ENCODE peak calls at places on chromosome 7, in nine cellular contexts. A is esophagus squamous epithelium, T is spleen, R is transverse colon, D is breast epithelium, J is A549, O is IMR-90, G is endothelial cell of umbilical vein, E is right lobe of liver. L is an unnamed sample.

GRCh38 chr7:66920256-66920655 is 769 bp upstream of the TMEM248 start:
- DNase-seq in E (no peak), O (no peak), R (no peak), A (no peak), D (no peak), T (no peak), G (no peak), J (no peak), L (no peak)

GRCh38 chr7:141631525-141631924 is 70.4 kb downstream of the DENND11 start:
- DNase-seq in D (no peak), T (no peak), A (no peak), O (no peak), G (no peak), R (no peak), J (no peak), E (no peak), L (no peak)

GRCh38 chr7:130329466-130329865 is 15.2 kb upstream of the CPA5 start:
- DNase-seq in A (no peak), E (no peak), O (no peak), J (no peak), G (no peak), R (no peak), D (no peak), T (no peak), L (peak)

GRCh38 chr7:123327661-123328060 is 127.9 kb upstream of the SLC13A1 start:
- DNase-seq in R (no peak), E (no peak), G (no peak), D (no peak), O (no peak), T (no peak), J (no peak), A (no peak), L (no peak)

GRCh38 chr7:27165655-27166474 is 528 bp upstream of the HOXA9 start:
- DNase-seq in E (no peak), T (peak), R (no peak), J (no peak), O (no peak), G (no peak), D (no peak), A (no peak), L (no peak)

GRCh38 chr7:35725280-35725680 is 30.3 kb upstream of the HERPUD2 start:
- DNase-seq in O (no peak), D (no peak), R (peak), E (no peak), G (no peak), J (no peak), T (peak), A (no peak), L (no peak)

GRCh38 chr7:158401295-158401694 is 186.3 kb downstream of the PTPRN2 start:
- DNase-seq in G (no peak), R (no peak), O (no peak), T (peak), E (no peak), A (no peak), D (no peak), J (no peak), L (no peak)

GRCh38 chr7:106664343-106664742 is 3.4 kb upstream of the CCDC71L start:
- DNase-seq in R (no peak), G (no peak), J (no peak), O (no peak), E (no peak), A (no peak), D (no peak), T (no peak), L (no peak)

GRCh38 chr7:142894112-142894835 is 8.7 kb upstream of the TRPV6 start:
- DNase-seq in J (no peak), A (no peak), D (peak), O (no peak), E (peak), R (no peak), T (no peak), G (no peak), L (no peak)

GRCh38 chr7:56007167-56007652 is 42.8 kb downstream of the NIPSNAP2 start:
- DNase-seq in R (no peak), D (no peak), J (peak), O (no peak), A (no peak), G (no peak), E (no peak), T (peak), L (no peak)

GRCh38 chr7:107754642-107755041 is 10.7 kb downstream of the CBLL1 start:
- DNase-seq in T (no peak), D (no peak), J (no peak), O (no peak), A (no peak), R (no peak), G (no peak), E (no peak), L (no peak)

GRCh38 chr7:113856010-113856409 is 62.8 kb downstream of the PPP1R3A start:
- DNase-seq in G (no peak), J (no peak), E (no peak), O (no peak), R (no peak), A (no peak), D (no peak), T (no peak), L (no peak)

GRCh38 chr7:17406756-17407155 is 108.3 kb downstream of the AHR start:
- DNase-seq in J (peak), T (no peak), R (no peak), E (no peak), A (no peak), D (no peak), G (no peak), O (peak), L (peak)

DNA sequence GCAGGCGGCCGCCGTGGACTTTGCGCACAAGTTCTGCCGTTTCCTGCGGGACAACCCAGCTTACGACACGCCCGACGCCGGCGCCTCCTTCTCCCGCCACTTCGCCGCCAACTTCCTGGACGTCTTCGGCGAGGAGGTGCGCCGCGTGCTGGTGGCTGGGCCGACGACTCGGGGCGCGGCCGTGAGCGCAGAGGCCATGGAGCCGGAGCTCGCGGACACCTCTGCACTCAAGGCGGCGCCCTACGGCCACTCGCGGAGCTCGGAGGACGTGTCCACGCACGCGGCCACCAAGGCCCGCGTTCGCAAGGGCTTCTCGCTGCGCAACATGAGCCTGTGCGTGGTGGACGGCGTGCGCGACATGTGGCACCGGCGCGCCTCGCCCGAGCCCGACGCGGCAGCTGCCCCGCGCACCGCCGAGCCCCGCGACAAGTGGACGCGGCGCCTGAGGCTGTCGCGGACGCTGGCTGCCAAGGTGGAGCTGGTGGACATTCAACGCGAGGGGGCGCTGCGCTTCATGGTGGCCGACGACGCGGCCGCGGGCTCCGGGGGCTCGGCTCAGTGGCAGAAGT is 14.1 kb downstream of the SH2B2 start:
- DNase-seq in J (no peak), D (no peak), R (no peak), T (no peak), G (no peak), A (no peak), E (no peak), O (no peak), L (no peak)
- TF ChIP-seq POLR2A in J (no peak), D (no peak), R (no peak), T (no peak), G (no peak), A (no peak), E (no peak), O (no peak), L (no peak)

GRCh38 chr7:69169356-69169755 is 428.9 kb upstream of the AUTS2 start:
- DNase-seq in G (no peak), T (no peak), A (no peak), E (no peak), D (no peak), R (no peak), O (no peak), J (no peak), L (no peak)

GRCh38 chr7:69166979-69167516 is 431.2 kb upstream of the AUTS2 start:
- DNase-seq in D (no peak), J (no peak), O (no peak), R (no peak), G (no peak), T (no peak), A (no peak), E (no peak), L (no peak)

GRCh38 chr7:69173341-69173740 is 424.9 kb upstream of the AUTS2 start:
- DNase-seq in G (no peak), T (no peak), J (no peak), E (no peak), A (no peak), D (no peak), O (no peak), R (no peak), L (no peak)

GRCh38 chr7:69177326-69177897 is 420.9 kb upstream of the AUTS2 start:
- DNase-seq in E (no peak), T (no peak), G (no peak), A (no peak), D (no peak), R (peak), O (no peak), J (no peak), L (no peak)

GRCh38 chr7:69172357-69173098 is 425.7 kb upstream of the AUTS2 start:
- DNase-seq in D (no peak), T (no peak), G (no peak), O (no peak), E (no peak), J (no peak), R (no peak), A (no peak), L (no peak)
- H3K4me3 ChIP-seq in D (no peak), T (no peak), G (no peak), O (no peak), E (no peak), J (no peak), R (no peak), A (no peak), L (no peak)

GRCh38 chr7:28629216-28629848 is 217.0 kb downstream of the CREB5 start:
- DNase-seq in O (peak), R (no peak), D (no peak), G (no peak), T (no peak), J (no peak), A (no peak), E (no peak), L (no peak)

GRCh38 chr7:28627263-28627653 is 214.9 kb downstream of the CREB5 start:
- DNase-seq in J (no peak), R (no peak), T (no peak), D (no peak), G (no peak), E (no peak), O (no peak), A (no peak), L (no peak)

GRCh38 chr7:28626629-28627262 is 214.4 kb downstream of the CREB5 start:
- DNase-seq in G (peak), O (peak), E (no peak), A (no peak), T (no peak), D (no peak), J (peak), R (no peak), L (peak)

GRCh38 chr7:28626191-28626590 is 213.9 kb downstream of the CREB5 start:
- DNase-seq in T (no peak), G (no peak), J (no peak), R (no peak), E (no peak), A (no peak), O (no peak), D (no peak), L (no peak)

DNA sequence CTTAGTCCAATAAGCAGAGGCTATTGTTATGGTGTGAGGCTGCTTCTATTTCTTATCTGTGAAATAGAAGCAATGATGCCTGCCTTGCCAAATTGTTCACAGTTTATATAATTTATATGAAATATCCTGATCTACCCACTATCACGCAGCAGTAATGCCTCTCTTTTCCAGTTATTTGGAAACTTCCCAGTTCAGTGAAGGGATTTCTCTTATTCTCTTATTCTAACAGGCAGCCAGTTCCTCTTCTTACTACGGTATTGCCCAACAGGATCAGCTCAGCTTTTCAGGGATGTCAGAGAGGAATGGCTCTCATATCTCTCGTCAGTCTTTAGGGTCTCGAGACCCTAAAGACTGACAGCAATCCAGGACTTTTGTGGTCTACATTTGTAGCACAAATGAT is 215.6 kb downstream of the CREB5 start:
- DNase-seq in E (no peak), G (no peak), R (no peak), O (no peak), T (no peak), D (no peak), J (no peak), A (no peak), L (no peak)
- TF ChIP-seq POLR2A in E (no peak), G (no peak), R (no peak), O (no peak), T (no peak), D (no peak), J (no peak), A (no peak), L (no peak)

GRCh38 chr7:30459591-30460245 is 18.9 kb downstream of the NOD1 start:
- DNase-seq in J (peak), G (peak), O (peak), E (no peak), R (peak), T (no peak), A (no peak), D (no peak), L (peak)
- H3K4me3 ChIP-seq in J (peak), G (no peak), O (peak), E (no peak), R (no peak), T (no peak), A (no peak), D (no peak), L (no peak)

GRCh38 chr7:44972562-44972961 is 6.3 kb downstream of the MYO1G start:
- DNase-seq in J (no peak), E (no peak), T (no peak), D (no peak), O (no peak), G (no peak), A (no peak), R (no peak), L (no peak)
- TF ChIP-seq POLR2A in J (no peak), E (no peak), T (no peak), D (no peak), O (no peak), G (no peak), A (no peak), R (no peak), L (no peak)

GRCh38 chr7:48035301-48035966 is at the start of gene C7orf57:
- DNase-seq in R (peak), D (peak), E (peak), O (peak), T (peak), G (peak), J (peak), A (peak), L (peak)

GRCh38 chr7:48033922-48034321 is 1.4 kb upstream of the C7orf57 start:
- DNase-seq in R (no peak), O (no peak), D (no peak), G (no peak), J (peak), E (no peak), T (no peak), A (no peak), L (no peak)

GRCh38 chr7:48038815-48039496 is 3.6 kb downstream of the C7orf57 start:
- DNase-seq in E (no peak), G (no peak), D (no peak), R (no peak), A (no peak), O (no peak), T (no peak), J (no peak), L (no peak)

GRCh38 chr7:48031111-48031510 is 2.2 kb upstream of the SUN3 start:
- DNase-seq in E (no peak), A (no peak), D (no peak), J (no peak), O (no peak), T (no peak), R (no peak), G (no peak), L (no peak)

GRCh38 chr7:48035967-48036478 is 680 bp downstream of the C7orf57 start:
- DNase-seq in T (peak), A (no peak), O (peak), E (no peak), R (peak), D (no peak), G (peak), J (peak), L (peak)
- H3K4me3 ChIP-seq in T (peak), A (peak), O (peak), E (peak), R (peak), D (peak), G (peak), J (peak), L (no peak)

GRCh38 chr7:25765110-25765509 is 386.9 kb upstream of the NFE2L3 start:
- DNase-seq in O (no peak), A (no peak), J (no peak), R (no peak), E (no peak), G (no peak), D (no peak), T (no peak), L (no peak)
- TF ChIP-seq POLR2A in O (no peak), A (no peak), J (no peak), R (no peak), E (no peak), G (no peak), D (no peak), T (no peak), L (no peak)

GRCh38 chr7:25809441-25809840 is 342.6 kb upstream of the NFE2L3 start:
- DNase-seq in A (no peak), R (no peak), E (no peak), O (no peak), D (no peak), G (no peak), T (no peak), J (no peak), L (no peak)

GRCh38 chr7:25803117-25803887 is 348.7 kb upstream of the NFE2L3 start:
- DNase-seq in A (no peak), R (no peak), G (no peak), T (no peak), O (no peak), E (no peak), J (no peak), D (no peak), L (no peak)

GRCh38 chr7:25804154-25804553 is 347.8 kb upstream of the NFE2L3 start:
- DNase-seq in G (no peak), J (no peak), T (no peak), E (no peak), D (no peak), A (no peak), R (no peak), O (no peak), L (no peak)

GRCh38 chr7:25805027-25805687 is 346.8 kb upstream of the NFE2L3 start:
- DNase-seq in J (no peak), D (peak), E (no peak), R (no peak), O (peak), T (no peak), A (no peak), G (no peak), L (no peak)

GRCh38 chr7:25807212-25807611 is 344.8 kb upstream of the NFE2L3 start:
- DNase-seq in E (no peak), J (no peak), A (no peak), R (no peak), G (no peak), D (no peak), T (no peak), O (no peak), L (no peak)
- H3K4me3 ChIP-seq in E (no peak), J (no peak), A (no peak), R (no peak), G (no peak), D (no peak), T (no peak), O (no peak), L (no peak)

GRCh38 chr7:28571405-28571804 is 159.1 kb downstream of the CREB5 start:
- DNase-seq in R (no peak), A (no peak), E (no peak), G (no peak), O (no peak), J (no peak), D (no peak), T (no peak), L (no peak)

GRCh38 chr7:28572321-28573058 is 160.2 kb downstream of the CREB5 start:
- DNase-seq in O (no peak), E (no peak), J (no peak), A (no peak), D (no peak), R (no peak), G (no peak), T (no peak), L (no peak)

GRCh38 chr7:28573059-28573553 is 160.8 kb downstream of the CREB5 start:
- DNase-seq in J (no peak), G (peak), T (no peak), A (no peak), O (peak), R (peak), E (peak), D (peak), L (no peak)

GRCh38 chr7:28575241-28575643 is 162.9 kb downstream of the CREB5 start:
- DNase-seq in O (peak), E (no peak), J (no peak), A (no peak), T (no peak), G (no peak), D (no peak), R (no peak), L (no peak)

GRCh38 chr7:28573751-28574295 is 161.5 kb downstream of the CREB5 start:
- DNase-seq in G (no peak), O (peak), D (no peak), R (no peak), J (no peak), E (no peak), A (no peak), T (no peak), L (no peak)
- TF ChIP-seq POLR2A in G (no peak), O (no peak), D (no peak), R (no peak), J (no peak), E (no peak), A (no peak), T (no peak), L (no peak)

GRCh38 chr7:102934670-102935069 is 21.9 kb downstream of the LRRC17 start:
- DNase-seq in T (no peak), R (no peak), O (no peak), E (no peak), D (no peak), J (no peak), G (no peak), A (no peak), L (no peak)
- H3K4me3 ChIP-seq in T (no peak), R (no peak), O (no peak), E (peak), D (peak), J (no peak), G (no peak), A (no peak), L (no peak)

L was measured in adrenal gland.